ENCODE peak calls at places on chromosomes 12 and 14, in four cellular contexts. One of them, this sample, is unnamed.

GRCh38 chr14:78970677-78971076 is 800.5 kb downstream of the NRXN3 start:
- DNase-seq in PC-9: no peak
- DNase-seq in brain microvascular endothelial cell: peak
- DNase-seq in astrocyte: peak
- DNase-seq in this sample: no peak

GRCh38 chr14:92922883-92923743 is at the start of gene CHGA:
- DNase-seq in PC-9: peak
- DNase-seq in brain microvascular endothelial cell: peak
- DNase-seq in astrocyte: peak
- DNase-seq in this sample: peak

GRCh38 chr14:64704743-64705405 is 650 bp downstream of the PLEKHG3 start:
- DNase-seq in PC-9: no peak
- DNase-seq in brain microvascular endothelial cell: no peak
- DNase-seq in astrocyte: no peak
- DNase-seq in this sample: peak

GRCh38 chr14:86296173-86296572 is 766.2 kb downstream of the FLRT2 start:
- DNase-seq in PC-9: no peak
- DNase-seq in brain microvascular endothelial cell: no peak
- DNase-seq in astrocyte: no peak
- DNase-seq in this sample: no peak

GRCh38 chr14:76091036-76091435 is 60.7 kb upstream of the GPATCH2L start:
- DNase-seq in PC-9: peak
- DNase-seq in brain microvascular endothelial cell: no peak
- DNase-seq in astrocyte: no peak
- DNase-seq in this sample: no peak

GRCh38 chr12:23002381-23002780 is 377.4 kb downstream of the ETNK1 start:
- DNase-seq in PC-9: no peak
- DNase-seq in brain microvascular endothelial cell: no peak
- DNase-seq in astrocyte: no peak
- DNase-seq in this sample: no peak

GRCh38 chr14:70652871-70653270 is 11.2 kb downstream of the TTC9 start:
- DNase-seq in PC-9: no peak
- DNase-seq in brain microvascular endothelial cell: no peak
- DNase-seq in astrocyte: no peak
- DNase-seq in this sample: no peak

GRCh38 chr12:99553461-99553860 is 94.1 kb upstream of the GARIN6 start:
- DNase-seq in PC-9: no peak
- DNase-seq in brain microvascular endothelial cell: no peak
- DNase-seq in astrocyte: no peak
- DNase-seq in this sample: no peak

GRCh38 chr12:118981285-118982201 is at the start of gene SRRM4:
- DNase-seq in PC-9: no peak
- DNase-seq in brain microvascular endothelial cell: no peak
- DNase-seq in astrocyte: no peak
- DNase-seq in this sample: peak

DNA sequence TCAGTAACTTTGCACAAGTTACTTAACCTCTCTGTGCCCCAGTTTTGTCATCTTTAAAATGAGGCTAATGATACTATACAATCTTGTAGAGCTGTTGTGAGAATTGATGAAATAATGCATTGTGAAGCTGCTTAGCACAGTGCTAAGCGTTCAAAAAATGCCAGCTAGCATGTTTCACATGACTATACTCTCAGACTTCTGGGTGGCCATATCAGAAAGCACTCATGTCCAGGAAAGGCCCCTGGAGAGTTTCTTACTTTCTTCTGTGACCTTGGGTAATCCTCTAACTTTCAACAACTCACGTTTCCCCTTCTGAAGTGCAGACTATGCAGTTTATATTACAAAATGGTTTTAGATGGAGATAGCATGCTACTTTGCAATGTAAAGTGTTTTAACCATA is 68.1 kb downstream of the TPH2 start:
- DNase-seq in PC-9: no peak
- DNase-seq in brain microvascular endothelial cell: no peak
- DNase-seq in astrocyte: no peak
- DNase-seq in this sample: no peak
- TF ChIP-seq CTCF in PC-9: no peak
- TF ChIP-seq CTCF in brain microvascular endothelial cell: no peak
- TF ChIP-seq CTCF in astrocyte: no peak
- TF ChIP-seq CTCF in this sample: no peak

GRCh38 chr12:19719650-19720049 is 280.4 kb downstream of the AEBP2 start:
- DNase-seq in PC-9: no peak
- DNase-seq in brain microvascular endothelial cell: no peak
- DNase-seq in astrocyte: no peak
- DNase-seq in this sample: no peak
- TF ChIP-seq CTCF in PC-9: no peak
- TF ChIP-seq CTCF in brain microvascular endothelial cell: no peak
- TF ChIP-seq CTCF in astrocyte: no peak
- TF ChIP-seq CTCF in this sample: no peak

GRCh38 chr12:106032141-106032925 is 106.4 kb downstream of the NUAK1 start:
- DNase-seq in PC-9: no peak
- DNase-seq in brain microvascular endothelial cell: peak
- DNase-seq in astrocyte: peak
- DNase-seq in this sample: no peak
- TF ChIP-seq CTCF in PC-9: peak
- TF ChIP-seq CTCF in brain microvascular endothelial cell: peak
- TF ChIP-seq CTCF in astrocyte: no peak
- TF ChIP-seq CTCF in this sample: no peak

GRCh38 chr12:117151195-117152031 is 38.9 kb downstream of the FBXO21 start:
- DNase-seq in PC-9: no peak
- DNase-seq in brain microvascular endothelial cell: peak
- DNase-seq in astrocyte: no peak
- DNase-seq in this sample: peak
- TF ChIP-seq CTCF in PC-9: peak
- TF ChIP-seq CTCF in brain microvascular endothelial cell: peak
- TF ChIP-seq CTCF in astrocyte: peak
- TF ChIP-seq CTCF in this sample: peak

DNA sequence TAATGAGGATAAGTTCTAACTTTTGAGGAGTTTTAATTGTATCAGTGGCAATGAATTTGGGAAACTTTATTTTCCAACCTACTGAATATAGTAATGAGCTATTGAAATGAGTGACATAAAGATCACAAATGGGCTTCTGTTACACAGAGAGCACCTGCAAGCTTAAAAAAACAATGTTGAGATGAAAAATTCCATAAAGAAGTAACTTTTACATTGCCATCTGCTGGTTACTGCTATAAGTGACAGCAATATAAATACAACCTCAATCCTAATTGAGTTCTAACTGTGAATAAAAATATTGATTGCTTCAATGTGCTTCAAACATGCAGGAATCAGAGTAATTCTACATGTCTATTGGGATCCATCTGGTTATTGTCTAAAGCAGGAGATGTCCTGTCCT is 14.2 kb downstream of the WIF1 start:
- DNase-seq in PC-9: no peak
- DNase-seq in brain microvascular endothelial cell: no peak
- DNase-seq in astrocyte: no peak
- DNase-seq in this sample: no peak
- TF ChIP-seq CTCF in PC-9: peak
- TF ChIP-seq CTCF in brain microvascular endothelial cell: peak
- TF ChIP-seq CTCF in astrocyte: peak
- TF ChIP-seq CTCF in this sample: no peak

GRCh38 chr12:79373896-79374499 is 316.8 kb downstream of the PAWR start:
- DNase-seq in PC-9: peak
- DNase-seq in brain microvascular endothelial cell: peak
- DNase-seq in astrocyte: no peak
- DNase-seq in this sample: peak
- TF ChIP-seq CTCF in PC-9: peak
- TF ChIP-seq CTCF in brain microvascular endothelial cell: peak
- TF ChIP-seq CTCF in astrocyte: peak
- TF ChIP-seq CTCF in this sample: peak